ENCODE peak calls at places on chromosomes 12 and 14, in five cellular contexts. E is MM.1S, Z is dermis microvascular lymphatic vessel endothelial cell, M is heart left ventricle, K is upper lobe of left lung. O is an unnamed sample.

GRCh38 chr14:30260772-30261607 is 298.0 kb upstream of the G2E3 start:
- DNase-seq in M (no peak), K (no peak), Z (no peak), E (no peak), O (no peak)

GRCh38 chr12:40801082-40801481 is 108.8 kb downstream of the CNTN1 start:
- DNase-seq in E (no peak), Z (no peak), M (no peak), K (no peak), O (no peak)

GRCh38 chr12:54231236-54231635 is 42.5 kb upstream of the SMUG1 start:
- DNase-seq in E (no peak), K (no peak), Z (no peak), M (no peak), O (no peak)

GRCh38 chr14:53947452-53948180 is 9.0 kb downstream of the BMP4 start:
- DNase-seq in M (no peak), K (no peak), Z (peak), E (no peak), O (no peak)

GRCh38 chr14:71890541-71890940 is 41.7 kb upstream of the RGS6 start:
- DNase-seq in E (no peak), K (no peak), M (no peak), Z (no peak), O (no peak)

GRCh38 chr12:80551897-80552296 is 107.9 kb downstream of the PTPRQ start:
- DNase-seq in M (no peak), Z (peak), E (no peak), K (no peak), O (peak)

GRCh38 chr12:106302401-106303201 is at the start of gene TCP11L2:
- DNase-seq in Z (peak), K (peak), E (peak), M (peak), O (peak)

GRCh38 chr12:23959826-23960225 is 10.4 kb upstream of the SOX5 start:
- DNase-seq in M (no peak), Z (no peak), K (no peak), E (no peak), O (no peak)

GRCh38 chr12:42588308-42588836 is 1.2 kb downstream of the PRICKLE1 start:
- DNase-seq in Z (no peak), E (no peak), K (no peak), M (peak), O (no peak)

GRCh38 chr14:73753887-73754880 is 40.0 kb upstream of the PNMA1 start:
- DNase-seq in Z (peak), E (no peak), K (peak), M (peak), O (peak)

GRCh38 chr12:77609016-77609415 is 221.7 kb upstream of the NAV3 start:
- DNase-seq in K (no peak), E (peak), Z (no peak), M (no peak), O (no peak)

GRCh38 chr12:89225401-89225800 is 126.9 kb downstream of the DUSP6 start:
- DNase-seq in Z (peak), E (no peak), M (no peak), K (peak), O (peak)

GRCh38 chr12:112340983-112341840 is 41.0 kb downstream of the HECTD4 start:
- DNase-seq in M (no peak), Z (no peak), E (no peak), K (no peak), O (no peak)

GRCh38 chr12:59173696-59174095 is 253.4 kb upstream of the LRIG3 start:
- DNase-seq in K (no peak), Z (no peak), E (no peak), M (no peak), O (no peak)

GRCh38 chr14:49865431-49865859 is 12.9 kb upstream of the NEMF start:
- DNase-seq in K (peak), M (peak), Z (peak), E (peak), O (peak)

GRCh38 chr12:20368653-20369163 is 371 bp downstream of the PDE3A start:
- DNase-seq in E (no peak), M (peak), Z (peak), K (no peak), O (peak)